ENCODE peak calls at places on chromosomes 3 and 15, in nine cellular contexts. L, M, R, O, F, J, Y, T and G are unnamed samples.

GRCh38 chr3:98021821-98022220 is 13.3 kb downstream of the GABRR3 start:
- DNase-seq in J (no peak), L (no peak), R (no peak), F (no peak), Y (no peak), M (no peak), T (no peak), O (no peak), G (no peak)

GRCh38 chr3:194130807-194131589 is 5.0 kb upstream of the HES1 start:
- DNase-seq in O (no peak), J (peak; percentile 29), M (no peak), L (peak; percentile 74), Y (no peak), F (peak; percentile 70), T (no peak), R (no peak), G (no peak)

GRCh38 chr3:31541102-31541501 is 8.4 kb downstream of the STT3B start:
- DNase-seq in Y (no peak), J (no peak), L (no peak), O (no peak), T (peak; percentile 53), M (no peak), F (no peak), R (no peak), G (peak; percentile 23)

GRCh38 chr3:138914870-138915502 is 32.0 kb downstream of the FOXL2 start:
- DNase-seq in F (no peak), R (peak; percentile 65), O (no peak), T (peak; percentile 78), M (peak; percentile 88), Y (no peak), L (peak; percentile 50), J (no peak), G (no peak)

GRCh38 chr15:79874242-79874641 is 22.6 kb downstream of the MTHFS start:
- DNase-seq in R (no peak), L (no peak), T (no peak), M (no peak), Y (no peak), O (no peak), F (no peak), J (no peak), G (no peak)

GRCh38 chr3:52062499-52062898 is 6.1 kb upstream of the DUSP7 start:
- DNase-seq in L (peak; percentile 70), T (peak; percentile 50), J (no peak), Y (no peak), R (no peak), O (peak; percentile 47), F (no peak), M (peak; percentile 54), G (peak; percentile 28)

GRCh38 chr3:139260041-139260486 is 83.8 kb upstream of the MRPS22 start:
- DNase-seq in F (no peak), L (no peak), T (no peak), O (no peak), J (no peak), M (no peak), Y (no peak), R (no peak), G (no peak)

GRCh38 chr3:82629937-82630336 is 868.5 kb upstream of the GBE1 start:
- DNase-seq in J (no peak), T (no peak), F (no peak), L (no peak), R (no peak), O (no peak), Y (no peak), M (no peak), G (no peak)

GRCh38 chr3:29701326-29701983 is 420.6 kb downstream of the RBMS3 start:
- DNase-seq in J (no peak), O (no peak), F (no peak), Y (no peak), T (no peak), M (no peak), R (no peak), L (no peak), G (no peak)

GRCh38 chr3:29889230-29889629 is 608.4 kb downstream of the RBMS3 start:
- DNase-seq in F (no peak), O (no peak), J (no peak), L (no peak), Y (no peak), T (no peak), R (no peak), M (no peak), G (no peak)

GRCh38 chr3:4642611-4643010 is 149.5 kb downstream of the ITPR1 start:
- DNase-seq in J (no peak), L (no peak), R (no peak), F (no peak), O (no peak), M (no peak), T (no peak), Y (no peak), G (no peak)

GRCh38 chr3:43753743-43754142 is 63.0 kb downstream of the ABHD5 start:
- DNase-seq in O (no peak), J (no peak), T (no peak), R (no peak), F (no peak), M (peak; percentile 62), Y (no peak), L (no peak), G (no peak)

GRCh38 chr15:67405208-67406191 is 115.4 kb upstream of the C15orf61 start:
- DNase-seq in O (no peak), L (peak; percentile 61), F (no peak), T (no peak), J (no peak), R (no peak), Y (no peak), M (no peak), G (no peak)

GRCh38 chr3:89360155-89360554 is 252.7 kb downstream of the EPHA3 start:
- DNase-seq in T (no peak), O (no peak), J (no peak), L (no peak), F (no peak), R (no peak), Y (no peak), M (no peak), G (no peak)

GRCh38 chr15:85788796-85789495 is 5.8 kb downstream of the KLHL25 start:
- DNase-seq in J (no peak), R (no peak), Y (no peak), F (peak; percentile 79), T (peak; percentile 40), M (no peak), L (no peak), O (no peak), G (no peak)

GRCh38 chr3:147392083-147392916 is 14.0 kb downstream of the ZIC4 start:
- DNase-seq in F (no peak), J (no peak), T (no peak), O (no peak), L (no peak), M (peak; percentile 22), Y (no peak), R (no peak), G (no peak)

GRCh38 chr3:193552911-193553310 is 1.8 kb downstream of the ATP13A4 start:
- DNase-seq in L (no peak), M (no peak), F (peak; percentile 73), R (no peak), O (no peak), Y (no peak), J (no peak), T (no peak), G (no peak)

DNA sequence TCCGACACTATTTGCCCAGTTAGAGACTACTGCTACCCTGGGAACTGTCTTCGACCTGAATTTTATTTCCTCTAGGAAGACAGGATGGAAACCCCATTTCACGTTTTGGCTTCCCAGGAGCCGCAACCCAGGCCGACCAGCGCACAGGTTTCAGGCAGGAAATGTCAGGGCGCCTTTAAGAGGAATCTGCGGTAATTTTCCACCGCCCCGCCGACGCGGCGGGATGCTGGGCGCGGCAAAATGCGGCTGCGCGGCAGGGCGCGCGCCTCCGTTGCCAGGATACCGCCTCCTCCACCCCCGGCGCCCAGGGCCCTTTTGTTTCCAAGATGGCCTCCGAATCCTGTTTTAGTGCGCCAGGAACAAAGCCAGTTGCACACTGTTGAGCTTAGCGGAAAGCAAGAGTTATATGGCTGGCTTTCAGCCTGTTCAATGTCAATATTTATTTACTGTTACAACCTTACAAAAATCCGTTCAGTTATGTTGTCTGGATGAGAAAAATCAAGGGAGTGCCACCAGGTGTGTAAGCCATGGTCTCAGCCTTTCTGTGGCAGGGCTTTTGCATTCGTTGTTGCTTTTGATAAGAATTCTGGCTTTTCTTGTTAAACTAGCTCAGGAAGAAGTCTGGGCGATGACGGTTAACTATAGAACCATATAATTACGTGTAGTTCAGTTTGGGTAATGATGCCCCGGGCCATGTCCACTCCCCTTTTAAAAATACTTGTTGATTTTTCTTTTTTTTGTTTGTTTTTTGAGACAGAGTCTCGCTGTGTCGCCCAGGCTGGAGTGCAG is 79.7 kb upstream of the CHD2 start:
- DNase-seq in O (peak; percentile 92), T (peak; percentile 94), M (peak; percentile 94), L (peak; percentile 96), Y (peak; percentile 83), J (peak; percentile 94), F (peak; percentile 94), R (peak; percentile 92), G (peak; percentile 95)
- TF ChIP-seq POLR2A in O (peak; percentile 85), T (peak; percentile 70), M (peak; percentile 79), L (peak; percentile 57), Y (peak; percentile 78), J (no peak), F (no peak), R (peak; percentile 79), G (peak; percentile 76)

DNA sequence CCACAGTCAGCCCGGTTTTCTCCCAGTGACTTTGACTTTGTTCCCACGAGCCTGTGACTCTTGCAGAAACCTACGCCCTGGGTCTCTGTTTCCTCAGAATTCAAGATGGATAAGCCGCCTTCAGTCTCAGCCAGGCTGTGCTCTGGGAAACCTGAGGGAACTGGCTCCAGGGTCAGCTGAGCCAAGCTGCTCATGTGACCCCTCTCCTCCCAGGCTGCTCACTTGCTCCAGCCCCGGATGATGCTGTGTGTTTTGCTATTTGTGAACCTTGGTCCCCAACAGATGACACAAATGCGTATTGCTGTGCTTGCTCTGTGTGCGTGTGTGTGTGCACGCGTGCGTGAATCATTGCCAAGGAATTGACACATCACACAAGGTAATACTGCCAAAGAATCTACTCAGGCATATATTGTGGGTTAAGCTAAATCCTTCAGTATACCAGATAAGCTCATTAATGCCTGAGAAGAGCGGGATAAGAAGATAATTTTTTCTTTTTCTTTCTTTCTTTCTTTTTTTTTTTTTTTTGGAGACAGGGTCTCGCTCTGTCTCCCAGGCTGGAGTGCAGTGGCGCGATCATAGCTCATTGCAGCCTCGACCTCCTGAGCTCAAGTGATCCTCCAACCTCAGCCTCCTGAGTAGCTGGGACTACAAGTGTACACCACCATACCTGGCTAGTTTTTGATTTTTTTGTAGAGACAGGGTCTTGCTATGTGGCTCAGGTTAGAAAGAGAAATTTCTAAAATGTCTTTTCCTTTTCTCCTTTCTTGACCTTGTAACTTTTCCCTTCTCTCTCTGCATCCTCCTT is 29.2 kb upstream of the UMPS start:
- DNase-seq in M (no peak), L (no peak), Y (no peak), O (no peak), F (no peak), R (no peak), T (no peak), J (no peak), G (no peak)
- TF ChIP-seq POLR2A in M (no peak), L (no peak), Y (no peak), O (no peak), F (no peak), R (no peak), T (no peak), J (no peak), G (no peak)

GRCh38 chr3:143070977-143071551 is 48.5 kb upstream of the CHST2 start:
- DNase-seq in T (no peak), J (no peak), M (no peak), L (peak; percentile 48), O (no peak), R (no peak), F (no peak), Y (no peak), G (no peak)
- TF ChIP-seq POLR2A in T (no peak), J (no peak), M (no peak), L (no peak), O (no peak), R (no peak), F (no peak), Y (no peak), G (no peak)

GRCh38 chr3:149603126-149604074 is 54.4 kb downstream of the WWTR1 start:
- DNase-seq in T (no peak), L (peak; percentile 64), Y (no peak), J (no peak), M (no peak), R (no peak), F (no peak), O (no peak), G (no peak)
- TF ChIP-seq POLR2A in T (no peak), L (no peak), Y (no peak), J (no peak), M (no peak), R (no peak), F (no peak), O (no peak), G (no peak)